ENCODE peak calls at places on chromosomes 6 and 20, in ten cellular contexts. W is fibroblast of lung, E is DND-41, K is neural progenitor cell, N is A549, J is IMR-90, V is MM.1S, H is H1, Z is astrocyte, U is PC-3. O is an unnamed sample.

GRCh38 chr6:10193321-10193720 is 221.6 kb downstream of the TFAP2A start:
- DNase-seq in E (no peak), Z (no peak), J (no peak), W (no peak), U (peak), K (no peak), V (no peak), H (no peak), N (no peak), O (no peak)

GRCh38 chr6:113825776-113826175 is 31.4 kb upstream of the MARCKS start:
- DNase-seq in K (peak), J (peak), V (no peak), H (no peak), W (peak), E (no peak), N (no peak), Z (peak), U (no peak), O (no peak)

GRCh38 chr6:122799140-122799539 is 10.1 kb downstream of the SMPDL3A start:
- DNase-seq in H (no peak), Z (no peak), K (no peak), N (no peak), J (no peak), V (no peak), E (no peak), U (no peak), W (no peak), O (no peak)

GRCh38 chr20:31548823-31549512 is 34.7 kb downstream of the HM13 start:
- DNase-seq in W (no peak), U (no peak), E (no peak), V (no peak), Z (no peak), N (no peak), K (no peak), J (no peak), H (no peak), O (no peak)

GRCh38 chr6:127186889-127187288 is 68.4 kb downstream of the RSPO3 start:
- DNase-seq in E (peak), J (no peak), Z (no peak), H (no peak), W (no peak), N (peak), K (peak), V (peak), U (peak), O (no peak)

GRCh38 chr20:17698419-17698818 is 1.3 kb upstream of the BANF2 start:
- DNase-seq in K (no peak), J (no peak), W (no peak), Z (no peak), N (no peak), V (no peak), U (no peak), E (no peak), H (no peak), O (no peak)

GRCh38 chr6:136750821-136751220 is 41.5 kb downstream of the MAP3K5 start:
- DNase-seq in N (no peak), K (no peak), E (no peak), U (no peak), Z (no peak), V (no peak), J (no peak), H (no peak), W (no peak), O (no peak)

GRCh38 chr6:126792340-126792739 is 326.1 kb upstream of the RSPO3 start:
- DNase-seq in H (no peak), Z (no peak), U (no peak), J (no peak), W (no peak), E (no peak), K (no peak), V (no peak), N (no peak), O (no peak)

GRCh38 chr6:163751032-163751525 is 336.6 kb downstream of the QKI start:
- DNase-seq in E (no peak), W (no peak), J (no peak), N (no peak), H (no peak), K (peak), Z (no peak), U (no peak), V (no peak), O (no peak)

GRCh38 chr6:71394001-71394432 is 105.4 kb downstream of the OGFRL1 start:
- DNase-seq in H (no peak), N (no peak), E (no peak), K (no peak), W (peak), J (peak), Z (peak), V (no peak), U (peak), O (no peak)

GRCh38 chr6:69570126-69570525 is 226.7 kb downstream of the LMBRD1 start:
- DNase-seq in K (no peak), J (no peak), W (peak), U (no peak), N (no peak), Z (peak), E (no peak), H (no peak), V (no peak), O (no peak)

GRCh38 chr20:25008388-25009217 is 16.1 kb upstream of the APMAP start:
- DNase-seq in H (no peak), K (no peak), U (no peak), V (no peak), Z (no peak), E (no peak), W (no peak), J (no peak), N (no peak), O (no peak)

GRCh38 chr20:5835870-5836269 is 85.7 kb downstream of the SHLD1 start:
- DNase-seq in N (no peak), U (no peak), V (no peak), K (no peak), J (peak), E (no peak), Z (peak), W (peak), H (no peak), O (no peak)
- H3K4me3 ChIP-seq in N (no peak), U (no peak), V (no peak), K (no peak), J (no peak), E (no peak), Z (no peak), W (no peak), H (no peak), O (no peak)

DNA sequence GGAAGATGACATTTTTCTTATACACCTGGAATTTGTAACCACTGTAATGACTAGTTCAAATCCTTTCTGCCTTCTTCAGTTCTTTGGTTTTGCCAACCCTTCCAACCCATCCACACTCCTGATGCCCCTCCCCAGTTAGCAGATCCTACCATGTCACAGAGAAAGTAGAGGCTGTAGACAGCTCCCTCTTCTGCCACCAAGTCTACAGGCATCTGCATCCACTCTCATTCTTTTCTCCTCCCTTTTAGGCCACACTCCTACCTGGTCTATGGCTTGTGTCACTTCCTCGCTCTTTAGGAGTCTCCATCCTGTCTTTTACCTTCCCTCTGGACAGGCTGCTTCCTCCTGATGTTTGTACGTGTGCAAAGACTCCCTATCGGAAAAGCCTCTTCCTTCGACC is 13.5 kb upstream of the STK38 start:
- DNase-seq in K (no peak), E (no peak), N (no peak), H (no peak), Z (no peak), W (no peak), U (no peak), V (no peak), J (no peak), O (no peak)
- H3K4me2 ChIP-seq in K (no peak), E (no peak), N (no peak), H (no peak), Z (no peak), W (no peak), U (no peak), V (no peak), J (no peak), O (no peak)

GRCh38 chr6:144955853-144956252 is 670.7 kb downstream of the UTRN start:
- DNase-seq in K (no peak), W (peak), H (no peak), E (no peak), J (peak), V (no peak), U (peak), N (no peak), Z (peak), O (no peak)
- TF ChIP-seq CTCF in K (no peak), W (no peak), H (no peak), E (no peak), J (no peak), V (no peak), U (no peak), N (no peak), Z (no peak), O (no peak)

GRCh38 chr20:48919882-48920526 is 1.5 kb upstream of the ARFGEF2 start:
- DNase-seq in V (peak), H (no peak), J (no peak), U (no peak), E (no peak), K (no peak), N (no peak), W (no peak), Z (no peak), O (no peak)

GRCh38 chr20:48920527-48921167 is 864 bp upstream of the ARFGEF2 start:
- DNase-seq in E (no peak), W (no peak), H (no peak), K (no peak), J (no peak), N (no peak), Z (no peak), U (no peak), V (no peak), O (no peak)

GRCh38 chr20:48916699-48917098 is 4.8 kb upstream of the ARFGEF2 start:
- DNase-seq in Z (no peak), K (no peak), N (no peak), V (no peak), H (no peak), W (no peak), E (no peak), J (no peak), U (no peak), O (no peak)

GRCh38 chr20:48921168-48921882 is at the start of gene ARFGEF2:
- DNase-seq in W (peak), Z (peak), U (peak), J (peak), N (peak), K (peak), H (peak), V (peak), E (peak), O (no peak)

DNA sequence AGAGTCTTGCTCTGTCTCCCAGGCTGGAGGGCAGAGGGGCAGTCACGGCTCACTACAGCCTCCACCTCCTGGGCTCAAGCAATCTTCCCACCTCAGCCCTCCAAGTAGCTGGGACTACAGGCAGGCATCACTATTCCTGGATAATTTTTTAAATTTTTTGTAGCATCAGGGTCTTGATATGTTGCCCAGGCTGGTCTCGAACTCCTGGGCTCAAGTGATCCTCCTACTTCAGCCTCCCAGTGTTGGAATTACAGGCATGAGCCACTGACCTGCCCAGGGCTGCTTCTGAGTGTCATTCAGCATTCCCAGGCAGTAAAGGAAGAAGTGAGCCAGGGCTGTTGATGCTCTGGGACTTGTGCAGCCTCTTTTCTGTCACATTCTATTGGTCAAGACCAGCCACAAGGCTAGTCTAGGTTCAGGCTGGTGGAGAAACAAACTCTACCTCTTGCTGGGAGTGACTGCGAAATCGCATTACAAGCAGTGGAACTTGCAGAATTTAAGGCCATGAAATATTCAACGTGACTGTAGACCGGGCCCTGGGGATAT is 2.1 kb upstream of the ARFGEF2 start:
- DNase-seq in K (no peak), U (no peak), N (no peak), W (no peak), J (no peak), H (no peak), Z (no peak), V (no peak), E (no peak), O (no peak)
- H3K4me3 ChIP-seq in K (no peak), U (no peak), N (no peak), W (no peak), J (no peak), H (no peak), Z (no peak), V (no peak), E (no peak), O (no peak)

DNA sequence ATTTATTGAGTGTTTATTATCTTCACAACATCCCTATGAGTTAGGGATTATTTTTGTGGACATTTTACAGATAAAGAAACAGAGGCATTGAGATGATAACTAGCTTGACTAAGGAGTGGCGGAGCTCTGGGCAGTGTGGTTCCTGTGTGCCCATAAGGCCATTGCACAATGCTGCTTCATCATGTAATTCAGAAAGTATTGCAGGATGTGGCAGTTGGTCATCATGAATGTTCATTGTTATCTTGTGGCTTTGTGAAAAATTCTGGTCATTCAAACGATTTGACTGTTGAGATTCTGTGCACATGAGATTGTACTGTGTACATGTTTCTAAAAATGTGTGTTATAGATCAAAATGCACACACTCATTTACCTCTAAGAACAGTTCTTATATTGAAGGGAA is 150.8 kb downstream of the ESR1 start:
- DNase-seq in W (peak), J (no peak), Z (peak), V (no peak), U (peak), E (no peak), N (no peak), K (no peak), H (no peak), O (peak)
- H3K4me2 ChIP-seq in W (no peak), J (no peak), Z (peak), V (no peak), U (peak), E (no peak), N (no peak), K (no peak), H (no peak), O (no peak)

O was measured in keratinocyte.